ENCODE peak calls at places on chromosome 12, in eight cellular contexts. M is foreskin fibroblast, V is hepatocyte, H is endothelial cell of umbilical vein, U is Panc1, Y is NB4, N is HepG2, L is SJSA1. K is an unnamed sample.

GRCh38 chr12:16174282-16174681 is 103.2 kb downstream of the SLC15A5 start:
- DNase-seq in Y (no peak), N (no peak), H (no peak), M (no peak), L (no peak), U (no peak), V (no peak), K (no peak)

GRCh38 chr12:41108032-41108431 is 80.1 kb upstream of the PDZRN4 start:
- DNase-seq in N (no peak), U (no peak), Y (no peak), M (no peak), L (no peak), V (peak; percentile 7), H (no peak), K (no peak)

GRCh38 chr12:92574046-92574783 is 128.6 kb upstream of the PLEKHG7 start:
- DNase-seq in Y (peak; percentile 44), L (no peak), U (no peak), H (peak; percentile 24), N (peak; percentile 15), V (no peak), M (no peak), K (no peak)

GRCh38 chr12:118063567-118064391 is 2.8 kb upstream of the WSB2 start:
- DNase-seq in H (peak; percentile 4), N (peak; percentile 61), Y (peak; percentile 32), V (peak; percentile 41), U (no peak), L (peak; percentile 16), M (no peak), K (no peak)

GRCh38 chr12:57611116-57611809 is at the start of gene ARHGEF25:
- DNase-seq in L (no peak), N (peak; percentile 41), H (peak; percentile 24), Y (no peak), V (peak; percentile 78), U (no peak), M (peak; percentile 46), K (no peak)

GRCh38 chr12:41407240-41407799 is 219.2 kb downstream of the PDZRN4 start:
- DNase-seq in H (no peak), N (no peak), M (no peak), V (no peak), Y (no peak), L (no peak), U (no peak), K (no peak)

GRCh38 chr12:76032043-76032981 is 736 bp upstream of the PHLDA1 start:
- DNase-seq in L (peak; percentile 76), H (peak; percentile 74), V (peak; percentile 72), N (peak; percentile 70), M (no peak), U (no peak), Y (peak; percentile 82), K (no peak)

GRCh38 chr12:65649126-65649525 is 175.2 kb upstream of the HMGA2 start:
- DNase-seq in L (peak; percentile 82), Y (no peak), H (peak; percentile 98), M (peak; percentile 99), V (no peak), U (peak; percentile 82), N (no peak), K (no peak)

GRCh38 chr12:14769837-14770494 is 33.3 kb downstream of the WBP11 start:
- DNase-seq in M (peak; percentile 62), V (peak; percentile 89), H (peak; percentile 77), L (peak; percentile 83), N (peak; percentile 83), U (no peak), Y (peak; percentile 84), K (peak; percentile 89)

GRCh38 chr12:10554971-10555481 is 49.3 kb downstream of the EIF2S3B start:
- DNase-seq in H (no peak), Y (no peak), L (no peak), U (no peak), N (no peak), M (no peak), V (no peak), K (no peak)

GRCh38 chr12:75994069-75994740 is 37.4 kb downstream of the PHLDA1 start:
- DNase-seq in Y (no peak), N (no peak), L (no peak), V (no peak), M (no peak), U (no peak), H (no peak), K (no peak)

GRCh38 chr12:100229876-100230275 is 29.3 kb downstream of the ACTR6 start:
- DNase-seq in L (no peak), U (no peak), M (no peak), N (no peak), V (peak; percentile 17), Y (peak; percentile 80), H (no peak), K (no peak)

GRCh38 chr12:64670856-64671639 is 60.8 kb downstream of the RASSF3 start:
- DNase-seq in U (no peak), L (no peak), N (no peak), M (peak; percentile 35), H (peak; percentile 59), Y (no peak), V (no peak), K (no peak)

GRCh38 chr12:106769546-106769945 is 4.9 kb upstream of the RIC8B start:
- DNase-seq in H (no peak), M (no peak), Y (no peak), U (no peak), V (no peak), N (no peak), L (no peak), K (no peak)

GRCh38 chr12:106769078-106769477 is 5.4 kb upstream of the RIC8B start:
- DNase-seq in M (peak; percentile 9), L (peak; percentile 82), U (no peak), N (peak; percentile 66), V (no peak), H (no peak), Y (no peak), K (no peak)

GRCh38 chr12:106773286-106773685 is 1.2 kb upstream of the RIC8B start:
- DNase-seq in N (no peak), U (no peak), L (no peak), M (no peak), Y (peak; percentile 27), H (no peak), V (no peak), K (no peak)

GRCh38 chr12:106773945-106774807 is at the start of gene RIC8B:
- DNase-seq in Y (peak; percentile 100), V (peak; percentile 98), M (peak; percentile 99), H (peak; percentile 99), U (peak; percentile 95), L (peak; percentile 99), N (peak; percentile 98), K (peak; percentile 63)

DNA sequence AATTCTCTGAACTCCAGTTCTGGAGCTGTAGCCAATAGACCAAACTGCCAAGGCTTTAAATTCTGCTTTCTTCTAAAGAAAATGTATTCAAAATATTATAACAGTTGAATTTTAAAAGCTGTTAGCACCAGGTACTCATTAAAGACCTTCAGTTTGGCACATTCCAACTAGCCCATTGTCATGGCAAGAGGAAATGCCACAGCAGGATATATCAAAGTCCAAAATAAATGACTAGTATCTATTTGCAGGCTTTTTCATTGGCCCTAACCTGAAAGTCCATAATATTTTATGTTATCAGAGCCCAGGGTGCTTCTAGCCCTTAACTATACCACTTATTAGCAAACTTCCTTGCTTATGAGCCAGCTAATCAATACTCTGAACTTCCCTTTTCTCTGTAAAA is 3.1 kb upstream of the RIC8B start:
- DNase-seq in N (peak; percentile 26), L (no peak), V (no peak), M (no peak), U (no peak), H (no peak), Y (no peak), K (no peak)
- H3K4me3 ChIP-seq in N (no peak overlapping the region), L (no peak overlapping the region), V (no peak overlapping the region), M (no peak overlapping the region), U (no peak overlapping the region), H (no peak overlapping the region), Y (no peak overlapping the region), K (no peak overlapping the region)

GRCh38 chr12:125247477-125247876 is 182.2 kb downstream of the AACS start:
- DNase-seq in V (no peak), M (no peak), L (no peak), H (no peak), Y (peak; percentile 20), U (no peak), N (no peak), K (no peak)

GRCh38 chr12:125246346-125246656 is 181.1 kb downstream of the AACS start:
- DNase-seq in V (no peak), L (no peak), H (no peak), N (no peak), U (no peak), Y (no peak), M (no peak), K (no peak)

GRCh38 chr12:125245601-125246345 is 180.5 kb downstream of the AACS start:
- DNase-seq in L (no peak), M (no peak), U (no peak), N (no peak), V (peak; percentile 12), Y (no peak), H (no peak), K (no peak)

GRCh38 chr12:125249066-125249824 is 184.0 kb downstream of the AACS start:
- DNase-seq in L (no peak), V (no peak), H (no peak), M (no peak), N (no peak), U (no peak), Y (no peak), K (no peak)

GRCh38 chr12:125249932-125250331 is 184.7 kb downstream of the AACS start:
- DNase-seq in L (no peak), U (no peak), H (no peak), V (no peak), N (no peak), M (no peak), Y (no peak), K (no peak)
- H3K4me3 ChIP-seq in L (no peak overlapping the region), U (no peak overlapping the region), H (no peak overlapping the region), V (no peak overlapping the region), N (no peak overlapping the region), M (no peak overlapping the region), Y (no peak overlapping the region), K (no peak overlapping the region)

GRCh38 chr12:104741497-104742367 is 216.4 kb downstream of the SLC41A2 start:
- DNase-seq in M (no peak), H (no peak), V (no peak), U (no peak), L (no peak), N (no peak), Y (no peak), K (no peak)

GRCh38 chr12:104740668-104741067 is 217.4 kb downstream of the SLC41A2 start:
- DNase-seq in M (no peak), Y (peak; percentile 39), N (no peak), H (no peak), U (no peak), V (no peak), L (no peak), K (no peak)

GRCh38 chr12:104742551-104742961 is 215.5 kb downstream of the SLC41A2 start:
- DNase-seq in N (no peak), U (no peak), L (no peak), H (no peak), M (no peak), V (no peak), Y (no peak), K (no peak)

GRCh38 chr12:104741072-104741471 is 217.0 kb downstream of the SLC41A2 start:
- DNase-seq in U (no peak), H (no peak), Y (no peak), M (no peak), N (no peak), L (no peak), V (no peak), K (no peak)

GRCh38 chr12:104743181-104743580 is 214.9 kb downstream of the SLC41A2 start:
- DNase-seq in V (no peak), H (no peak), M (no peak), L (no peak), Y (no peak), U (no peak), N (no peak), K (no peak)
- H3K4me3 ChIP-seq in V (no peak overlapping the region), H (no peak overlapping the region), M (no peak overlapping the region), L (no peak overlapping the region), Y (no peak overlapping the region), U (no peak overlapping the region), N (no peak overlapping the region), K (no peak overlapping the region)

GRCh38 chr12:1533602-1534304 is 60.6 kb downstream of the FBXL14 start:
- DNase-seq in N (no peak), U (no peak), V (no peak), M (no peak), L (no peak), Y (peak; percentile 81), H (no peak), K (peak; percentile 23)
- H3K4me3 ChIP-seq in N (no peak overlapping the region), U (peak overlapping the region; percentile 51), V (no peak overlapping the region), M (peak overlapping the region; percentile 39), L (no peak overlapping the region), Y (peak overlapping the region; percentile 46), H (no peak overlapping the region), K (peak overlapping the region; percentile 37)

K was measured in CD8-positive, alpha-beta T cell.